ENCODE peak calls at places on chromosomes 1 and 21, in six cellular contexts. S, Z, P, X, R and B are unnamed samples.

GRCh38 chr21:43718872-43719747 is at the start of gene PDXK:
- DNase-seq in S (peak; percentile 63), Z (peak; percentile 92), P (peak; percentile 91), X (peak; percentile 83), R (peak; percentile 63), B (peak; percentile 87)

GRCh38 chr1:87330954-87331318 is 2.3 kb downstream of the LMO4 start:
- DNase-seq in S (no peak), Z (peak; percentile 29), P (no peak), X (no peak), R (no peak), B (no peak)

GRCh38 chr1:203661572-203661971 is 34.9 kb downstream of the ATP2B4 start:
- DNase-seq in S (no peak), Z (no peak), P (no peak), X (no peak), R (peak; percentile 60), B (peak; percentile 41)

GRCh38 chr1:169511339-169512028 is 25.7 kb upstream of the SLC19A2 start:
- DNase-seq in S (peak; percentile 90), Z (no peak), P (no peak), X (peak; percentile 70), R (peak; percentile 89), B (no peak)

GRCh38 chr1:47340227-47340626 is 6.6 kb downstream of the CMPK1 start:
- DNase-seq in S (no peak), Z (no peak), P (no peak), X (no peak), R (no peak), B (no peak)

GRCh38 chr1:17943506-17943905 is 164.1 kb upstream of the IGSF21 start:
- DNase-seq in S (no peak), Z (no peak), P (no peak), X (no peak), R (no peak), B (no peak)

GRCh38 chr1:169484107-169484506 is 1.6 kb downstream of the SLC19A2 start:
- DNase-seq in S (no peak), Z (peak; percentile 9), P (no peak), X (no peak), R (no peak), B (no peak)

GRCh38 chr1:43549921-43550597 is 19.4 kb downstream of the PTPRF start:
- DNase-seq in S (no peak), Z (peak; percentile 66), P (peak; percentile 90), X (no peak), R (peak; percentile 91), B (no peak)

GRCh38 chr1:213032651-213033050 is 17.0 kb upstream of the ANGEL2 start:
- DNase-seq in S (no peak), Z (no peak), P (no peak), X (no peak), R (no peak), B (no peak)

GRCh38 chr1:109806733-109807397 is 43.1 kb upstream of the EPS8L3 start:
- DNase-seq in S (no peak), Z (no peak), P (no peak), X (no peak), R (no peak), B (peak; percentile 35)

GRCh38 chr1:44305962-44306422 is 49.1 kb downstream of the ERI3 start:
- DNase-seq in S (no peak), Z (no peak), P (no peak), X (no peak), R (no peak), B (no peak)

GRCh38 chr1:210822897-210823296 is 311.1 kb downstream of the KCNH1 start:
- DNase-seq in S (no peak), Z (no peak), P (no peak), X (no peak), R (no peak), B (no peak)

GRCh38 chr1:6805004-6805416 is 19.8 kb downstream of the CAMTA1 start:
- DNase-seq in S (peak; percentile 60), Z (no peak), P (no peak), X (no peak), R (no peak), B (no peak)

GRCh38 chr1:228166170-228166936 is 749 bp downstream of the IBA57 start:
- DNase-seq in S (peak; percentile 51), Z (peak; percentile 60), P (peak; percentile 78), X (peak; percentile 91), R (peak; percentile 85), B (peak; percentile 86)

GRCh38 chr1:115411388-115412063 is 73.5 kb upstream of the NGF start:
- DNase-seq in S (peak; percentile 67), Z (no peak), P (no peak), X (no peak), R (peak; percentile 97), B (no peak)

GRCh38 chr1:15538750-15539149 is 12.1 kb downstream of the DNAJC16 start:
- DNase-seq in S (no peak), Z (no peak), P (no peak), X (no peak), R (no peak), B (no peak)

GRCh38 chr1:180946056-180946455 is 33.4 kb downstream of the KIAA1614 start:
- DNase-seq in S (no peak), Z (no peak), P (no peak), X (no peak), R (no peak), B (peak; percentile 8)

GRCh38 chr1:111754964-111755320 is 759 bp upstream of the DDX20 start:
- DNase-seq in S (no peak), Z (peak; percentile 52), P (no peak), X (no peak), R (no peak), B (peak; percentile 73)

GRCh38 chr1:201711811-201712210 is 117.1 kb upstream of the IPO9 start:
- DNase-seq in S (no peak), Z (no peak), P (no peak), X (peak; percentile 77), R (no peak), B (no peak)

GRCh38 chr21:40732998-40733397 is 114.0 kb downstream of the DSCAM start:
- DNase-seq in S (no peak), Z (no peak), P (no peak), X (no peak), R (no peak), B (no peak)

GRCh38 chr21:45591619-45592207 is 49.5 kb upstream of the SLC19A1 start:
- DNase-seq in S (no peak), Z (no peak), P (no peak), X (no peak), R (no peak), B (no peak)

GRCh38 chr1:158506369-158506987 is 34.5 kb downstream of the OR10R2 start:
- DNase-seq in S (no peak), Z (peak; percentile 55), P (peak; percentile 44), X (no peak), R (no peak), B (no peak)

GRCh38 chr1:79259390-79260336 is 253.1 kb upstream of the ADGRL4 start:
- DNase-seq in S (peak; percentile 16), Z (peak; percentile 32), P (no peak), X (no peak), R (no peak), B (no peak)

GRCh38 chr21:39052718-39053117 is 130.5 kb downstream of the PSMG1 start:
- DNase-seq in S (no peak), Z (no peak), P (no peak), X (no peak), R (no peak), B (no peak)
- H3K27ac ChIP-seq in S (no peak overlapping the region), Z (no peak overlapping the region), P (no peak overlapping the region), X (no peak overlapping the region), R (no peak overlapping the region), B (no peak overlapping the region)

GRCh38 chr1:12320516-12320915 is 90.7 kb downstream of the VPS13D start:
- DNase-seq in S (no peak), Z (no peak), P (no peak), X (no peak), R (no peak), B (no peak)
- TF ChIP-seq CTCF in S (no peak), Z (no peak), P (no peak), X (no peak), R (no peak), B (no peak)

GRCh38 chr1:54597455-54598030 is 25.8 kb downstream of the FAM151A start:
- DNase-seq in S (no peak), Z (no peak), P (no peak), X (no peak), R (no peak), B (no peak)

GRCh38 chr1:54600947-54601725 is 22.2 kb downstream of the FAM151A start:
- DNase-seq in S (no peak), Z (no peak), P (no peak), X (no peak), R (no peak), B (no peak)

GRCh38 chr1:54596756-54597155 is 26.6 kb downstream of the FAM151A start:
- DNase-seq in S (no peak), Z (no peak), P (no peak), X (no peak), R (no peak), B (no peak)

GRCh38 chr1:54601730-54602129 is 21.6 kb downstream of the FAM151A start:
- DNase-seq in S (no peak), Z (no peak), P (no peak), X (no peak), R (no peak), B (no peak)

DNA sequence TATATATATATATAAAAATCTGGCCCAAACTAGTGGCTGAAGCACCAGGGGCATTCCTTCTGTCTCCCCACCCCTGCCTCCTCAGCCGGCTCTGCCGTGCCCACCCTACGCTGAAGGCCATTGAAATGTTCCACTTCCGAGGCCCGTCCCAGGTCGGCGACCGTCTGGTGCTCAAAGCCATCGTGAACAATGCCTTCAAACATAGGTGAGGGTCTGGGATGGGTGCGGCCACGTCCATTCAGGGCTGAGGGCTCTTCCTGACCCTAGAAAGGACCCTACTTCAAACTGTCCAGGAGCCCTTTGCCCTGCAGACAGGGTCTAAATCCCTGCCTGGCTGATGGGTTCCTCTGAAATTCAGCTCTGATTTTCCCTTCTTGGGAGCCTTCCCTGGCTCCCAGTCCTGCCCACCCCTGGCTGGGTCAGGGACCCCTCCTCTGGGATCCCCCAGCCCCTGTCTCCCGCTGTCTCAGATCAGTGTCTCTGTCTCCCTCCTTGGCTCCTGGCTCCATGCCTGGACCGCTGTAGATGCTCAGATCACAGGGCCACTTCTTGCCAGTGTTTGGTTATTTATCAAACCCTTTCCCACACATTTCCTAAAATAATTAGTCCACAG is 24.0 kb downstream of the FAM151A start:
- DNase-seq in S (no peak), Z (no peak), P (no peak), X (no peak), R (no peak), B (no peak)
- H3K36me3 ChIP-seq in S (no peaks in the 10 kb centered on the region), Z (peaks cover 21% of the 10 kb centered on the region), P (peaks cover 3% of the 10 kb centered on the region), X (peaks cover 28% of the 10 kb centered on the region), R (no peaks in the 10 kb centered on the region), B (peaks cover 2% of the 10 kb centered on the region)

GRCh38 chr21:15870819-15871218 is 141.0 kb downstream of the USP25 start:
- DNase-seq in S (no peak), Z (no peak), P (no peak), X (no peak), R (no peak), B (no peak)
- H3K27ac ChIP-seq in S (no peak overlapping the region), Z (no peak overlapping the region), P (no peak overlapping the region), X (no peak overlapping the region), R (no peak overlapping the region), B (no peak overlapping the region)